ENCODE peak calls at places on chromosomes 5 and 9, in four cellular contexts. One of them, this sample, is unnamed. For H3K4me1 and H3K27me3, the result is how much of the 10 kb centered on the place peaks cover.

GRCh38 chr5:110824936-110825441 is 86.2 kb downstream of the SLC25A46 start:
- DNase-seq in neural progenitor cell: no peak
- DNase-seq in CD8-positive, alpha-beta memory T cell: no peak
- DNase-seq in tibial nerve: no peak
- DNase-seq in this sample: no peak

GRCh38 chr9:128823903-128824406 is 5.6 kb downstream of the SPOUT1 start:
- DNase-seq in neural progenitor cell: no peak
- DNase-seq in CD8-positive, alpha-beta memory T cell: no peak
- DNase-seq in tibial nerve: no peak
- DNase-seq in this sample: no peak

GRCh38 chr5:163135849-163136248 is 301.5 kb upstream of the CCNG1 start:
- DNase-seq in neural progenitor cell: no peak
- DNase-seq in CD8-positive, alpha-beta memory T cell: no peak
- DNase-seq in tibial nerve: no peak
- DNase-seq in this sample: no peak

GRCh38 chr9:13163287-13163686 is 116.2 kb downstream of the MPDZ start:
- DNase-seq in neural progenitor cell: no peak
- DNase-seq in CD8-positive, alpha-beta memory T cell: no peak
- DNase-seq in tibial nerve: no peak
- DNase-seq in this sample: no peak

GRCh38 chr5:134905246-134905996 is 490 bp downstream of the PCBD2 start:
- DNase-seq in neural progenitor cell: peak
- DNase-seq in CD8-positive, alpha-beta memory T cell: peak
- DNase-seq in tibial nerve: peak
- DNase-seq in this sample: peak

GRCh38 chr9:112226091-112226490 is 51.0 kb upstream of the SUSD1 start:
- DNase-seq in neural progenitor cell: no peak
- DNase-seq in CD8-positive, alpha-beta memory T cell: no peak
- DNase-seq in tibial nerve: no peak
- DNase-seq in this sample: no peak

GRCh38 chr5:62298118-62298517 is 7.9 kb upstream of the KIF2A start:
- DNase-seq in neural progenitor cell: no peak
- DNase-seq in CD8-positive, alpha-beta memory T cell: no peak
- DNase-seq in tibial nerve: no peak
- DNase-seq in this sample: no peak

GRCh38 chr5:98726258-98726657 is 47.2 kb upstream of the RGMB start:
- DNase-seq in neural progenitor cell: no peak
- DNase-seq in CD8-positive, alpha-beta memory T cell: no peak
- DNase-seq in tibial nerve: no peak
- DNase-seq in this sample: no peak

GRCh38 chr9:96057155-96057554 is 181.7 kb downstream of the ERCC6L2 start:
- DNase-seq in neural progenitor cell: no peak
- DNase-seq in CD8-positive, alpha-beta memory T cell: no peak
- DNase-seq in tibial nerve: no peak
- DNase-seq in this sample: no peak

GRCh38 chr9:84293001-84293798 is 47.4 kb downstream of the SLC28A3 start:
- DNase-seq in neural progenitor cell: no peak
- DNase-seq in CD8-positive, alpha-beta memory T cell: no peak
- DNase-seq in tibial nerve: no peak
- DNase-seq in this sample: no peak

GRCh38 chr5:16809816-16810502 is 126.1 kb downstream of the MYO10 start:
- DNase-seq in neural progenitor cell: peak
- DNase-seq in CD8-positive, alpha-beta memory T cell: no peak
- DNase-seq in tibial nerve: peak
- DNase-seq in this sample: no peak

GRCh38 chr5:61148516-61148915 is 13.8 kb downstream of the SMIM15 start:
- DNase-seq in neural progenitor cell: no peak
- DNase-seq in CD8-positive, alpha-beta memory T cell: no peak
- DNase-seq in tibial nerve: no peak
- DNase-seq in this sample: no peak

GRCh38 chr9:96082516-96083232 is 207.2 kb downstream of the ERCC6L2 start:
- DNase-seq in neural progenitor cell: no peak
- DNase-seq in CD8-positive, alpha-beta memory T cell: no peak
- DNase-seq in tibial nerve: no peak
- DNase-seq in this sample: no peak

GRCh38 chr9:70218767-70219166 is 40.0 kb upstream of the SMC5 start:
- DNase-seq in neural progenitor cell: no peak
- DNase-seq in CD8-positive, alpha-beta memory T cell: no peak
- DNase-seq in tibial nerve: no peak
- DNase-seq in this sample: no peak

GRCh38 chr9:19231126-19232035 is 888 bp downstream of the DENND4C start:
- DNase-seq in neural progenitor cell: peak
- DNase-seq in CD8-positive, alpha-beta memory T cell: no peak
- DNase-seq in tibial nerve: no peak
- DNase-seq in this sample: peak

GRCh38 chr5:109191153-109191558 is 218.6 kb downstream of the PJA2 start:
- DNase-seq in neural progenitor cell: no peak
- DNase-seq in CD8-positive, alpha-beta memory T cell: no peak
- DNase-seq in tibial nerve: no peak
- DNase-seq in this sample: no peak

GRCh38 chr9:108374606-108375005 is 481.2 kb downstream of the ACTL7B start:
- DNase-seq in neural progenitor cell: no peak
- DNase-seq in CD8-positive, alpha-beta memory T cell: no peak
- DNase-seq in tibial nerve: no peak
- DNase-seq in this sample: no peak

GRCh38 chr9:36603006-36603405 is 30.3 kb downstream of the MELK start:
- DNase-seq in neural progenitor cell: no peak
- DNase-seq in CD8-positive, alpha-beta memory T cell: no peak
- DNase-seq in tibial nerve: no peak
- DNase-seq in this sample: no peak

GRCh38 chr5:113181853-113182490 is 205.4 kb downstream of the DCP2 start:
- DNase-seq in neural progenitor cell: no peak
- DNase-seq in CD8-positive, alpha-beta memory T cell: peak
- DNase-seq in tibial nerve: no peak
- DNase-seq in this sample: no peak

GRCh38 chr9:110602281-110602680 is 22.7 kb upstream of the SVEP1 start:
- DNase-seq in neural progenitor cell: peak
- DNase-seq in CD8-positive, alpha-beta memory T cell: no peak
- DNase-seq in tibial nerve: no peak
- DNase-seq in this sample: no peak

GRCh38 chr5:177489119-177489716 is 8.2 kb downstream of the PDLIM7 start:
- DNase-seq in neural progenitor cell: peak
- DNase-seq in CD8-positive, alpha-beta memory T cell: no peak
- DNase-seq in tibial nerve: no peak
- DNase-seq in this sample: no peak

GRCh38 chr5:72305194-72306142 is 14.6 kb downstream of the MRPS27 start:
- DNase-seq in neural progenitor cell: peak
- DNase-seq in CD8-positive, alpha-beta memory T cell: no peak
- DNase-seq in tibial nerve: no peak
- DNase-seq in this sample: no peak

GRCh38 chr9:89448821-89449220 is 49.1 kb downstream of the SEMA4D start:
- DNase-seq in neural progenitor cell: no peak
- DNase-seq in CD8-positive, alpha-beta memory T cell: no peak
- DNase-seq in tibial nerve: no peak
- DNase-seq in this sample: no peak
- H3K4me1 ChIP-seq in neural progenitor cell: under half
- H3K4me1 ChIP-seq in CD8-positive, alpha-beta memory T cell: half or more
- H3K4me1 ChIP-seq in tibial nerve: under half
- H3K4me1 ChIP-seq in this sample: half or more

GRCh38 chr9:16832101-16832500 is 38.4 kb downstream of the BNC2 start:
- DNase-seq in neural progenitor cell: no peak
- DNase-seq in CD8-positive, alpha-beta memory T cell: no peak
- DNase-seq in tibial nerve: no peak
- DNase-seq in this sample: no peak

GRCh38 chr9:16825364-16825763 is 45.1 kb downstream of the BNC2 start:
- DNase-seq in neural progenitor cell: no peak
- DNase-seq in CD8-positive, alpha-beta memory T cell: no peak
- DNase-seq in tibial nerve: no peak
- DNase-seq in this sample: no peak

GRCh38 chr9:16825971-16826370 is 44.5 kb downstream of the BNC2 start:
- DNase-seq in neural progenitor cell: peak
- DNase-seq in CD8-positive, alpha-beta memory T cell: no peak
- DNase-seq in tibial nerve: no peak
- DNase-seq in this sample: no peak

GRCh38 chr9:16830806-16831205 is 39.7 kb downstream of the BNC2 start:
- DNase-seq in neural progenitor cell: no peak
- DNase-seq in CD8-positive, alpha-beta memory T cell: no peak
- DNase-seq in tibial nerve: no peak
- DNase-seq in this sample: no peak

DNA sequence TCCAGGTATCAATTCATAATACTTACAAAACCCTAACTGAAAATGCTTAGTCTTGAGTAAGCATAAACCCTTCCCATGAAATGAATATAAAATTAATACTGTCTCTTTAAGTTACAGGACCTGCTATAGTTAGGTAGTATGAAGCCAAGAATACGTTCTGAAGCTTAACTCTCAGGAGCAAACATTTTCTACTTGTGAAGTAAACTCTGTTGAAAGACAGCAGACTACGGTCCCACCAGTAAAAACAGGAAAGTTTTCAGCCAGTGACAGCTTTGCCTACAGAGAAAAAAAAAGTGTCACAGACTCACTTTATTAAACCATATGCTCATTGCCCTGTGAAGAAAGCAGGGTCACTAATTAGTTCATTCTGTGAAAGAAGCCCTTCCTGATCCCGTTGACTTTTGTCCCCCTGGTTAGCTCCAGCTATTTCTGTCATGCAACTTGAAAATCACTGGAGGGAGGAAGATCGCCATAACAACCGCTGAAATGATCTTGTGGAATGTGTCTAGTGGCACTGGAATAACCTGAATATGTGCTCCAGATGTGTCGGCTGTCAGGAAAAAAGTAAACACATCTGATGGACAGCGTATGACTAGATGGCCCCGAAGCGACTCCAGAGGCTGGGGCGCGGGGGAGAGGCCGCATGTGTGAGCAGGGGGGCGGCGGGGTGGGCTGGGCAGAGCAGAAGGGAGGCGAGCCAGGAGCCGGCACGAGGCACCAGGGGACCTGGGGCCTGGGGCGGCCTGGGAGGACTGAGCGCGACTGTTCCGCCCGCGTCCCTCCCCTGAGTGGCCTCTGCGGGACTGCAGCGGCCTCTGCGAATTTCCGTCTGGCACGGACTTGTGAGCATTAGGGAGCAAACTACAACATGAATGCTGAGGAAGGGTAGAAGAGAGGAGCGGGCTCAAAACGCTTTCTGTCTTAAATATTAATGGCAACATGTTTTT is 41.9 kb downstream of the BNC2 start:
- DNase-seq in neural progenitor cell: peak
- DNase-seq in CD8-positive, alpha-beta memory T cell: no peak
- DNase-seq in tibial nerve: no peak
- DNase-seq in this sample: no peak
- H3K27me3 ChIP-seq in neural progenitor cell: under half
- H3K27me3 ChIP-seq in CD8-positive, alpha-beta memory T cell: under half
- H3K27me3 ChIP-seq in tibial nerve: under half
- H3K27me3 ChIP-seq in this sample: under half

GRCh38 chr5:79511945-79512493 is 1.9 kb downstream of the HOMER1 start:
- DNase-seq in neural progenitor cell: peak
- DNase-seq in CD8-positive, alpha-beta memory T cell: no peak
- DNase-seq in tibial nerve: no peak
- DNase-seq in this sample: no peak
- H3K27ac ChIP-seq in neural progenitor cell: no peak
- H3K27ac ChIP-seq in CD8-positive, alpha-beta memory T cell: no peak
- H3K27ac ChIP-seq in tibial nerve: no peak
- H3K27ac ChIP-seq in this sample: no peak

GRCh38 chr5:4627887-4628286 is 512.2 kb upstream of the ADAMTS16 start:
- DNase-seq in neural progenitor cell: no peak
- DNase-seq in CD8-positive, alpha-beta memory T cell: no peak
- DNase-seq in tibial nerve: no peak
- DNase-seq in this sample: no peak
- H3K4me1 ChIP-seq in neural progenitor cell: under half
- H3K4me1 ChIP-seq in CD8-positive, alpha-beta memory T cell: under half
- H3K4me1 ChIP-seq in tibial nerve: under half
- H3K4me1 ChIP-seq in this sample: under half